ENCODE peak calls at places on chromosome 11, in five cellular contexts. H is H1, S is K562, X is GM12878, M is HepG2. C is an unnamed sample.

GRCh38 chr11:126190792-126191191 is 20.7 kb downstream of the RPUSD4 start:
- DNase-seq in M (no peak), X (no peak), S (no peak), H (no peak), C (no peak)

GRCh38 chr11:123434911-123435310 is 4.8 kb downstream of the GRAMD1B start:
- DNase-seq in X (no peak), H (no peak), M (no peak), S (no peak), C (peak)

GRCh38 chr11:26510756-26511155 is 61.3 kb downstream of the MUC15 start:
- DNase-seq in S (no peak), M (no peak), H (no peak), X (no peak), C (no peak)

GRCh38 chr11:60315866-60316265 is 11.2 kb upstream of the MS4A6E start:
- DNase-seq in S (no peak), M (no peak), H (no peak), X (no peak), C (no peak)

GRCh38 chr11:57379732-57380131 is 1.2 kb downstream of the PRG3 start:
- DNase-seq in M (no peak), H (peak), X (no peak), S (peak), C (peak)

GRCh38 chr11:122633219-122633829 is 22.2 kb upstream of the UBASH3B start:
- DNase-seq in H (no peak), X (no peak), S (peak), M (peak), C (peak)

GRCh38 chr11:8608646-8609045 is 14.6 kb upstream of the STK33 start:
- DNase-seq in M (no peak), X (no peak), H (no peak), S (no peak), C (no peak)

GRCh38 chr11:29534831-29535230 is 482.0 kb downstream of the KCNA4 start:
- DNase-seq in M (no peak), X (no peak), H (no peak), S (no peak), C (no peak)

GRCh38 chr11:60756307-60757032 is at the start of gene MS4A15:
- DNase-seq in S (peak), X (no peak), M (peak), H (no peak), C (peak)

GRCh38 chr11:102831709-102832492 is 11.5 kb downstream of the MMP3 start:
- DNase-seq in M (peak), X (no peak), H (no peak), S (no peak), C (peak)

GRCh38 chr11:118229274-118229847 is 4.5 kb upstream of the JAML start:
- DNase-seq in H (no peak), S (no peak), M (no peak), X (no peak), C (no peak)

GRCh38 chr11:88454881-88455280 is 117.3 kb upstream of the CTSC start:
- DNase-seq in X (no peak), M (no peak), S (peak), H (no peak), C (no peak)

GRCh38 chr11:68041617-68042218 is 2.9 kb downstream of the TCIRG1 start:
- DNase-seq in X (no peak), H (no peak), M (no peak), S (no peak), C (no peak)

GRCh38 chr11:76662656-76663460 is 7.7 kb downstream of the LRRC32 start:
- DNase-seq in X (no peak), M (no peak), H (no peak), S (no peak), C (no peak)

GRCh38 chr11:76661306-76661751 is 9.2 kb downstream of the LRRC32 start:
- DNase-seq in X (no peak), M (no peak), H (no peak), S (no peak), C (no peak)

GRCh38 chr11:76660533-76661305 is 9.8 kb downstream of the LRRC32 start:
- DNase-seq in S (no peak), H (no peak), M (no peak), X (no peak), C (no peak)

GRCh38 chr11:76663461-76663760 is 7.1 kb downstream of the LRRC32 start:
- DNase-seq in H (no peak), M (no peak), X (no peak), S (no peak), C (no peak)

DNA sequence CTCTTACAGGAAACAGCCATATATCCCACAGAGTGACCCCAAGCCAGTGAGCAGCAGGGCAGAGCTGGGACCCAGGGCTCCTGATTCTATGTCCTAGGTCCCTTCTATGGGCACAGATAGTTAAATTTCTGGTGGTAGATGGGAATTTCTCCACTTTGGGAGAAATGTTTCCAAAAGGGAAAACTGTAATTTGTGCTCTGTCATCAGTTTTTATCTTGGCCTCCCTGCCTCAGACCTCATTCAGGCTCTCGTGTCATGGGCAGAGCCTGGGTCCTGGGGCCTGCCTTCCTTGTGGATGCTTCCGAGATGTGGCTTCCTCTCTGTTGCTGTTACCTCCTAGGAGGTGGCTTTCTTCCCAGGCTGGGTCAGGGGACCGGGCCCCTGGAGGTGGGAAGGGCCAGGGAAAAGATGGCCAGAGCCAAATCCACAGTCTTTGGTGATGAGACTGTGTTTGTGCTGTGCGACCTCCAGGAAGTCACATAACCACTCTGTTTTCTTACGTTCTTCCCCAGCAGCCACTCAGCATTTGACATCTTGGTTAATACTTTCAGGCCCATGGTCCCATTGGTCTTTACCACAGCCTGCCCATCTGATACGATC is 8.6 kb downstream of the LRRC32 start:
- DNase-seq in X (no peak), H (no peak), M (no peak), S (no peak), C (no peak)
- H2AFZ ChIP-seq in X (no peak), H (no peak), M (no peak), S (no peak), C (no peak)

GRCh38 chr11:82722236-82722635 is 11.4 kb downstream of the FAM181B start:
- DNase-seq in M (no peak), S (no peak), H (no peak), X (no peak), C (no peak)
- TF ChIP-seq CREB1 in M (no peak), S (no peak), H (no peak), X (no peak), C (no peak)

GRCh38 chr11:125108469-125108868 is 3.0 kb downstream of the TMEM218 start:
- DNase-seq in S (no peak), H (no peak), X (no peak), M (no peak), C (no peak)

GRCh38 chr11:125110506-125110905 is 920 bp downstream of the TMEM218 start:
- DNase-seq in H (no peak), M (no peak), X (no peak), S (peak), C (peak)

GRCh38 chr11:125112235-125112604 is 794 bp upstream of the TMEM218 start:
- DNase-seq in X (no peak), H (no peak), S (no peak), M (no peak), C (no peak)

GRCh38 chr11:125111341-125112234 is at the start of gene TMEM218:
- DNase-seq in S (peak), M (peak), X (peak), H (peak), C (peak)

GRCh38 chr11:125110996-125111340 is 458 bp downstream of the TMEM218 start:
- DNase-seq in S (peak), H (no peak), X (no peak), M (peak), C (peak)
- TF ChIP-seq CTCF in S (no peak), H (no peak), X (no peak), M (no peak), C (no peak)

GRCh38 chr11:14435717-14436116 is 63.9 kb downstream of the COPB1 start:
- DNase-seq in H (no peak), S (no peak), M (no peak), X (no peak), C (no peak)
- H2AFZ ChIP-seq in H (no peak), S (no peak), M (no peak), X (no peak), C (peak)

GRCh38 chr11:78657441-78657840 is 82.8 kb upstream of the NARS2 start:
- DNase-seq in H (no peak), M (no peak), X (no peak), S (no peak), C (no peak)
- TF ChIP-seq CREB1 in H (no peak), M (no peak), X (no peak), S (no peak), C (no peak)

GRCh38 chr11:64092761-64093136 is 57.0 kb downstream of the FLRT1 start:
- DNase-seq in M (peak), S (no peak), H (no peak), X (no peak), C (no peak)
- TF ChIP-seq CTCF in M (no peak), S (no peak), H (no peak), X (no peak), C (no peak)

DNA sequence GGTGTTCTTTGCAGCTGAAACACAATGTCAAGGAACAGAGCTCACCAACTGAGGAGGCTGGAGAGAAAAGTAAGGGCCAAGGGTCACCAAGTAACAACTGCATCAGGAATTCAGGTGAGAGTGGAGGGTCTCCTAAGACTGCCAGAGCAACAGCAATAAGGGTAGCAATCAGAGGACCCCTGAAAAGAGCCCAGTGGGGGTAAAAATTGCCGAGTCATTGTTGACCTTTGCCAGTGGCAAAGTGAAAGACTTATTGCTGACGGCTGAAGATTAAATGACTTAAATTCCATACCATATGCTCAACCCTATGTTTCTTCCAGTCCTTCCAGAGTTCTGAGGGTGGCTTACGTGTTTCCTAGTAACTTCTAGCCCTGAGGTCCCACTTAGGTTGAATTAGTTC is 51.9 kb upstream of the ARHGAP42 start:
- DNase-seq in X (no peak), H (no peak), M (no peak), S (no peak), C (no peak)
- H2AFZ ChIP-seq in X (no peak), H (peak), M (no peak), S (peak), C (peak)

GRCh38 chr11:94546886-94547285 is 3.2 kb downstream of the FUT4 start:
- DNase-seq in S (no peak), X (no peak), H (no peak), M (no peak), C (no peak)

GRCh38 chr11:94544582-94544831 is 786 bp downstream of the FUT4 start:
- DNase-seq in M (no peak), S (no peak), X (no peak), H (no peak), C (no peak)

GRCh38 chr11:94545641-94546470 is 2.1 kb downstream of the FUT4 start:
- DNase-seq in H (no peak), S (no peak), M (no peak), X (no peak), C (peak)

GRCh38 chr11:94544832-94545640 is 1.3 kb downstream of the FUT4 start:
- DNase-seq in H (no peak), S (no peak), M (no peak), X (no peak), C (peak)

DNA sequence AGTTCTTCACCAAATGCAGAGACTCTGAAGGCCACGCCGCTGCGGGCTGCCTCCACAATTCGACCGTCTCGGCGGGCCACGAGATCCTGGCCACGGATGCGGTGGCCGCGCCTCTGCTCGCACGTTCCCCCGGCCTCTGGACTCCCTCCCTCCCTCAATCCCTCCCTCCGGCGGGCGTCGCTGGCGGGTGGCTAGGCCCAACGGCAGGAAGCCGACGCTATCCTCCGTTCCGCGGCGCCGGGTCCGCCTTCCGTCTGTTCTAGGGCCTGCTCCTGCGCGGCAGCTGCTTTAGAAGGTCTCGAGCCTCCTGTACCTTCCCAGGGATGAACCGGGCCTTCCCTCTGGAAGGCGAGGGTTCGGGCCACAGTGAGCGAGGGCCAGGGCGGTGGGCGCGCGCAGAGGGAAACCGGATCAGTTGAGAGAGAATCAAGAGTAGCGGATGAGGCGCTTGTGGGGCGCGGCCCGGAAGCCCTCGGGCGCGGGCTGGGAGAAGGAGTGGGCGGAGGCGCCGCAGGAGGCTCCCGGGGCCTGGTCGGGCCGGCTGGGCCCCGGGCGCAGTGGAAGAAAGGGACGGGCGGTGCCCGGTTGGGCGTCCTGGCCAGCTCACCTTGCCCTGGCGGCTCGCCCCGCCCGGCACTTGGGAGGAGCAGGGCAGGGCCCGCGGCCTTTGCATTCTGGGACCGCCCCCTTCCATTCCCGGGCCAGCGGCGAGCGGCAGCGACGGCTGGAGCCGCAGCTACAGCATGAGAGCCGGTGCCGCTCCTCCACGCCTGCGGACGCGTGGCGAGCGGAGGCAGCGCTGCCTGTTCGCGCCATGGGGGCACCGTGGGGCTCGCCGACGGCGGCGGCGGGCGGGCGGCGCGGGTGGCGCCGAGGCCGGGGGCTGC is at the start of gene FUT4:
- DNase-seq in X (no peak), S (peak), H (peak), M (peak), C (peak)
- TF ChIP-seq CREB1 in X (peak), S (peak), H (peak), M (no peak), C (peak)

GRCh38 chr11:3173795-3174194 is 8.7 kb upstream of the OSBPL5 start:
- DNase-seq in S (no peak), H (no peak), X (no peak), M (no peak), C (no peak)

GRCh38 chr11:3171931-3172560 is 6.9 kb upstream of the OSBPL5 start:
- DNase-seq in S (no peak), M (no peak), H (no peak), X (no peak), C (no peak)

GRCh38 chr11:3169952-3170755 is 5.0 kb upstream of the OSBPL5 start:
- DNase-seq in M (no peak), S (no peak), X (no peak), H (no peak), C (no peak)

GRCh38 chr11:3169235-3169951 is 4.3 kb upstream of the OSBPL5 start:
- DNase-seq in H (no peak), X (no peak), M (no peak), S (peak), C (peak)

GRCh38 chr11:3170756-3171670 is 5.9 kb upstream of the OSBPL5 start:
- DNase-seq in S (no peak), X (no peak), M (no peak), H (no peak), C (no peak)
- TF ChIP-seq CTCF in S (no peak), X (no peak), M (no peak), H (no peak), C (no peak)

C was measured in GM23338.